ENCODE peak calls at places on chromosomes 5 and 9, in six cellular contexts. U, M, E, S, W and H are unnamed samples.

GRCh38 chr5:73740274-73740790 is 114.3 kb downstream of the ARHGEF28 start:
- DNase-seq in U (no peak), M (no peak), E (no peak), S (no peak), W (no peak), H (no peak)

GRCh38 chr5:42993516-42994284 is 46.4 kb downstream of the ANXA2R start:
- DNase-seq in U (peak; percentile 37), M (no peak), E (peak; percentile 72), S (peak; percentile 89), W (no peak), H (no peak)

GRCh38 chr9:33111621-33112020 is 35.1 kb upstream of the SMU1 start:
- DNase-seq in U (no peak), M (no peak), E (no peak), S (no peak), W (no peak), H (no peak)

GRCh38 chr5:31021181-31021624 is 172.3 kb upstream of the CDH6 start:
- DNase-seq in U (no peak), M (no peak), E (no peak), S (peak; percentile 85), W (no peak), H (no peak)

GRCh38 chr9:78032599-78033457 is 1.2 kb upstream of the GNAQ start:
- DNase-seq in U (no peak), M (no peak), E (no peak), S (no peak), W (no peak), H (peak; percentile 77)

GRCh38 chr5:56763711-56764466 is 51.5 kb upstream of the MAP3K1 start:
- DNase-seq in U (no peak), M (no peak), E (peak; percentile 87), S (peak; percentile 65), W (no peak), H (peak; percentile 74)

GRCh38 chr9:116471943-116472506 is 215.1 kb upstream of the TRIM32 start:
- DNase-seq in U (no peak), M (no peak), E (no peak), S (no peak), W (peak; percentile 45), H (peak; percentile 31)

GRCh38 chr9:121692606-121693505 is 41.4 kb downstream of the DAB2IP start:
- DNase-seq in U (peak; percentile 65), M (peak; percentile 54), E (peak; percentile 88), S (peak; percentile 52), W (no peak), H (peak; percentile 96)

GRCh38 chr9:110027624-110028023 is 180.3 kb downstream of the C9orf152 start:
- DNase-seq in U (no peak), M (peak; percentile 82), E (peak; percentile 69), S (peak; percentile 78), W (no peak), H (no peak)

GRCh38 chr9:32292611-32293010 is 91.8 kb upstream of the ACO1 start:
- DNase-seq in U (no peak), M (no peak), E (no peak), S (no peak), W (no peak), H (no peak)

GRCh38 chr9:7491641-7492040 is 307.9 kb downstream of the DMAC1 start:
- DNase-seq in U (no peak), M (no peak), E (no peak), S (no peak), W (no peak), H (no peak)

GRCh38 chr5:139635606-139636206 is 12.4 kb upstream of the CXXC5 start:
- DNase-seq in U (no peak), M (no peak), E (no peak), S (peak; percentile 95), W (peak; percentile 75), H (peak; percentile 81)

GRCh38 chr9:93303258-93303771 is 119.4 kb downstream of the WNK2 start:
- DNase-seq in U (peak; percentile 21), M (no peak), E (no peak), S (no peak), W (peak; percentile 34), H (no peak)

GRCh38 chr9:77211561-77211960 is 34.2 kb downstream of the VPS13A start:
- DNase-seq in U (no peak), M (no peak), E (no peak), S (no peak), W (no peak), H (no peak)

GRCh38 chr5:133581918-133582317 is 30.4 kb downstream of the FSTL4 start:
- DNase-seq in U (no peak), M (no peak), E (no peak), S (no peak), W (no peak), H (no peak)

GRCh38 chr9:111839387-111839786 is 44.6 kb upstream of the SHOC1 start:
- DNase-seq in U (no peak), M (no peak), E (peak; percentile 38), S (peak; percentile 49), W (no peak), H (no peak)

GRCh38 chr9:127353882-127354281 is 43.1 kb upstream of the SLC2A8 start:
- DNase-seq in U (peak; percentile 82), M (no peak), E (no peak), S (no peak), W (peak; percentile 63), H (no peak)

GRCh38 chr5:52987711-52988329 is 1.3 kb upstream of the ITGA2 start:
- DNase-seq in U (no peak), M (no peak), E (peak; percentile 90), S (peak; percentile 68), W (no peak), H (peak; percentile 37)

GRCh38 chr9:93058357-93059096 is at the start of gene SUSD3:
- DNase-seq in U (peak; percentile 89), M (peak; percentile 77), E (peak; percentile 32), S (no peak), W (peak; percentile 89), H (peak; percentile 90)

GRCh38 chr5:54673523-54674225 is 156.1 kb downstream of the SNX18 start:
- DNase-seq in U (no peak), M (no peak), E (no peak), S (peak; percentile 36), W (no peak), H (no peak)

GRCh38 chr5:61319388-61320146 is 12.5 kb upstream of the ZSWIM6 start:
- DNase-seq in U (peak; percentile 71), M (peak; percentile 48), E (no peak), S (no peak), W (peak; percentile 60), H (peak; percentile 74)

GRCh38 chr9:74556685-74557084 is 59.5 kb downstream of the RORB start:
- DNase-seq in U (no peak), M (no peak), E (no peak), S (no peak), W (no peak), H (peak; percentile 10)

GRCh38 chr5:139655727-139656271 is 7.7 kb downstream of the CXXC5 start:
- DNase-seq in U (no peak), M (no peak), E (no peak), S (peak; percentile 69), W (no peak), H (no peak)

GRCh38 chr5:115551415-115551814 is 6.8 kb upstream of the FEM1C start:
- DNase-seq in U (no peak), M (no peak), E (no peak), S (no peak), W (no peak), H (no peak)

GRCh38 chr9:134392900-134393299 is 66.6 kb downstream of the RXRA start:
- DNase-seq in U (no peak), M (no peak), E (no peak), S (no peak), W (no peak), H (no peak)
- H4K8ac ChIP-seq in U (no peak overlapping the region), M (no peak overlapping the region), E (no peak overlapping the region), S (no peak overlapping the region), W (no peak overlapping the region), H (no peak overlapping the region)

GRCh38 chr9:114117996-114118830 is 19.1 kb upstream of the KIF12 start:
- DNase-seq in U (no peak), M (no peak), E (no peak), S (no peak), W (no peak), H (no peak)

GRCh38 chr9:114116061-114116747 is 17.1 kb upstream of the KIF12 start:
- DNase-seq in U (no peak), M (no peak), E (no peak), S (no peak), W (no peak), H (no peak)

GRCh38 chr9:114119242-114120191 is 20.4 kb upstream of the KIF12 start:
- DNase-seq in U (no peak), M (no peak), E (no peak), S (no peak), W (no peak), H (no peak)

GRCh38 chr9:114115645-114116044 is 16.6 kb upstream of the KIF12 start:
- DNase-seq in U (no peak), M (no peak), E (no peak), S (no peak), W (no peak), H (no peak)

GRCh38 chr9:114117614-114117995 is 18.5 kb upstream of the KIF12 start:
- DNase-seq in U (no peak), M (no peak), E (no peak), S (no peak), W (no peak), H (no peak)
- H3K9ac ChIP-seq in U (no peak overlapping the region), M (no peak overlapping the region), E (no peak overlapping the region), S (no peak overlapping the region), W (no peak overlapping the region), H (no peak overlapping the region)

GRCh38 chr9:99114049-99114440 is 9.1 kb downstream of the TGFBR1 start:
- DNase-seq in U (no peak), M (no peak), E (no peak), S (no peak), W (no peak), H (no peak)

GRCh38 chr9:99115947-99116543 is 11.1 kb downstream of the TGFBR1 start:
- DNase-seq in U (no peak), M (no peak), E (no peak), S (no peak), W (no peak), H (peak; percentile 19)

GRCh38 chr9:99114846-99115500 is 10.1 kb downstream of the TGFBR1 start:
- DNase-seq in U (no peak), M (no peak), E (no peak), S (no peak), W (no peak), H (no peak)

GRCh38 chr9:99112750-99113417 is 8.0 kb downstream of the TGFBR1 start:
- DNase-seq in U (no peak), M (no peak), E (no peak), S (no peak), W (no peak), H (peak; percentile 43)

DNA sequence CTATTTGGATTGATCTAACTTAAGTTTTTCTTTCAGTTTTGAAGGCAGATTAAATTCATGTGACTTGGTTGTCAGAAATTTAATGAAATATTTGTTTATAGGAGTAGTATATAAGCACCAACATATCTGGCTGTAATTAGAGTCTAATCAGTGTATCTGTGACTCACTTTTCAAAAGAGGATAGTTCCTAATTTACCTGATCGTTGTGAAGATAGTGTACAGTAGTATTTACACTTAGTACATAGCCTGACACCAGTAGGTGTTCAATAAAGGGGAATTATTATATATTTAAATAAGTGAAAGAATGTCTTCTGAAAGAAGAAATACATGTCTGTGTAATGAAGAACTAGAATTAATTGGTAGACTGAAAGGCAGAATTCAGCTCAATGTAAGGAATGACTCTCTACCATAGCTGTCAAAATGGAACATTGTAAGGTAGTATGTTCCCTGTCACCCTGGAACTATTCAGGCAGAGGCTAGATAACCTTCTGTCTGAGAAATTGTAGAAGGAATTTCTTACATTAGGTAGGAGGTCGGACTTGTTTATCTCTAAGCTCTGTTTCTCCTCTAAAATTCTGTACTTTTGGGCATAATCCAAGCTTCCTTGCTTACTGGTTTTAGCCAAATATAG is 8.6 kb downstream of the TGFBR1 start:
- DNase-seq in U (no peak), M (no peak), E (no peak), S (no peak), W (no peak), H (no peak)
- H3K4me1 ChIP-seq in U (peaks cover 3% of the 10 kb centered on the region), M (peaks cover 9% of the 10 kb centered on the region), E (peaks cover 5% of the 10 kb centered on the region), S (peaks cover 15% of the 10 kb centered on the region), W (peaks cover 5% of the 10 kb centered on the region), H (no peaks in the 10 kb centered on the region)

GRCh38 chr5:173237821-173238220 is 2.8 kb upstream of the NKX2-5 start:
- DNase-seq in U (no peak), M (no peak), E (no peak), S (no peak), W (no peak), H (peak; percentile 12)
- H4K8ac ChIP-seq in U (no peak overlapping the region), M (no peak overlapping the region), E (no peak overlapping the region), S (no peak overlapping the region), W (no peak overlapping the region), H (no peak overlapping the region)